ENCODE peak calls at places on chromosomes 13 and 19, in seven cellular contexts. Q is suprapubic skin, D is breast epithelium, J is GM23338, Z is spleen, S is transverse colon, R is HL-60. K is an unnamed sample. For H3K27me3, the result is how much of the 10 kb centered on the place peaks cover.

GRCh38 chr19:52270266-52270885 is 989 bp downstream of the ZNF766 start:
- DNase-seq in Q (peak), D (no peak), J (peak), Z (no peak), S (peak), R (peak), K (no peak)

GRCh38 chr19:18443831-18444230 is 5.9 kb upstream of the ISYNA1 start:
- DNase-seq in Q (no peak), D (no peak), J (no peak), Z (no peak), S (no peak), R (no peak), K (no peak)

GRCh38 chr19:47158879-47159509 is 28.4 kb downstream of the SAE1 start:
- DNase-seq in Q (no peak), D (no peak), J (no peak), Z (no peak), S (no peak), R (no peak), K (no peak)

GRCh38 chr19:33171916-33172359 is 22.2 kb upstream of the LRP3 start:
- DNase-seq in Q (no peak), D (no peak), J (no peak), Z (peak), S (no peak), R (no peak), K (no peak)

GRCh38 chr13:30396434-30397075 is 25.7 kb upstream of the UBE2L5 start:
- DNase-seq in Q (no peak), D (no peak), J (peak), Z (no peak), S (no peak), R (no peak), K (no peak)

GRCh38 chr13:74246398-74246975 is 112.3 kb upstream of the KLF12 start:
- DNase-seq in Q (no peak), D (no peak), J (no peak), Z (no peak), S (no peak), R (no peak), K (no peak)

GRCh38 chr19:7879102-7879770 is 5.0 kb upstream of the PRR36 start:
- DNase-seq in Q (no peak), D (no peak), J (no peak), Z (no peak), S (no peak), R (no peak), K (no peak)

GRCh38 chr13:102045713-102046112 is 356.1 kb downstream of the FGF14 start:
- DNase-seq in Q (no peak), D (no peak), J (peak), Z (no peak), S (no peak), R (no peak), K (no peak)

GRCh38 chr13:95251641-95252040 is 49.6 kb downstream of the ABCC4 start:
- DNase-seq in Q (no peak), D (no peak), J (no peak), Z (no peak), S (no peak), R (no peak), K (no peak)

GRCh38 chr13:88932950-88933349 is 1261.8 kb downstream of the SLITRK5 start:
- DNase-seq in Q (no peak), D (no peak), J (no peak), Z (no peak), S (no peak), R (no peak), K (no peak)

GRCh38 chr13:111516712-111517640 is 196.5 kb downstream of the TEX29 start:
- DNase-seq in Q (no peak), D (no peak), J (no peak), Z (peak), S (no peak), R (no peak), K (no peak)
- TF ChIP-seq POLR2AphosphoS5 in Q (no peak), D (no peak), J (no peak), Z (no peak), S (no peak), R (no peak), K (no peak)

GRCh38 chr13:112117258-112117954 is 50.5 kb downstream of the SOX1 start:
- DNase-seq in Q (no peak), D (no peak), J (no peak), Z (peak), S (no peak), R (no peak), K (no peak)
- H3K27me3 ChIP-seq in Q (half or more), D (half or more), J (under half), Z (half or more), S (under half), R (under half), K (under half)

DNA sequence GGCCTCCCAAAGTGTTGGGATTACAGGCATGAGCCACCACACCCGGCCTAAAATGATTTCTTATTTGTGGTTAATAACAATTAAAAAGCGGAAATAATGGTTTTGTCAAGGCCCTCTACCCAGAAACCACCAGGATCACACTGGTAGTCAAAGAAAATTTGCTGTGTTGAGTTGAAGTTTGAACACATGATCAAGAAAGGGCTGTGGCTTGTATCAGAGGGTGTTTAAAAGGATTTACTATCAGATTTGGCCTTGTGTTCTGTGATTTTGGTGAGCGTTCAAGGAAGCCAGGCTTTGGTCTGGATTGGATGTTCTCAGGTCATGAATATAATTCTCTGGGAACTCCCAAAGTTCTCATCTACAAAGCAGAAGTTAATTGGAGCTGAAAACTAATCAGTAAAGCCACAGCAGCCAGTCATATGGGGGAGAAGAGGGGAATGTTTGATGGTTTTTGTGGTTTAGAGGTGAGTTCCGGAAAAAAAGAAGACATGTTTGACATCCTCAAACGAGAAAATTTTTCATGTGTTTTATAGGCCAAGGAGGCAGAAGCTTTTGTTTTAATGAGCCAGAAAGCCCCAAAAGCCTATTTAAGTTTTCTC is 10.6 kb upstream of the ZNF556 start:
- DNase-seq in Q (no peak), D (no peak), J (no peak), Z (no peak), S (no peak), R (no peak), K (no peak)
- TF ChIP-seq POLR2AphosphoS5 in Q (no peak), D (no peak), J (no peak), Z (no peak), S (no peak), R (no peak), K (no peak)

DNA sequence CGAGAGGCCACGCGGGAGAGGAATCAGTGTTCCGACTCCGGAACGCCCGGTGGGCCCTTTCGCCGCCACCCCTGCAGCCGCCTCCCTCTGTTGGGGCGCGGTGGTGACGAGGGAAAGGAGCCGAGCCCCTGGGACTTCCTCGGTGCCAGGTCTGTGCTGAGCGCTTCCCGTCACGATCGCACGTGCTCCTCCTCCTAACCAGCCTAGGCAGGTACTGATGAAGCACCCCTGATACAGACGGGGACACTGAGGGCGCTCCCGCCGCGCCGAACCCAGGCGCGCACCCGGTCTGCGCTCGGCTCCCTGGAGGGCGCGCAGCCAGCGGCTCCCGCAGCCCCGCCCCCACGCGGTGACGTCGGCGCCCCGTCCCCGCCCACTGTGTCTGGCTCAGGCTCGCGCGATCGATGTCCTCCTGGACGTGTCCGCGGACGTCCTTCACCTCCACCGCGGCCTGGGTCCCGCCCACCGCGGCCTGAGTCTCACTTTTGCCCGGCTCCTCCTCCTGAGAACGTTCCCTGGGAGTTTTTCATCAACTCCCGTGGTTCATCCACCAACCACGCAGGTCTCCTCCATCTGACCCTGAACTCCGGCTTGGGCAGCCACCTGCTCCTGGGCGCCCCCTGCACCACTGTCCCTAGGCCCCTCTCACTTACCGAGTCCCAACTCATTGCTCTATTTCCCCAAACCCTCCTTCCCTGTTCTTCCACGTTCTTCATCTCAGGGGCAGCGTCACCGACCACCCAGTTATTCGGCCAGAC is 2.6 kb upstream of the KLK15 start:
- DNase-seq in Q (no peak), D (peak), J (peak), Z (peak), S (peak), R (peak), K (peak)
- H3K27me3 ChIP-seq in Q (half or more), D (under half), J (under half), Z (half or more), S (under half), R (under half), K (under half)

GRCh38 chr13:71609271-71609670 is 257.7 kb downstream of the DACH1 start:
- DNase-seq in Q (no peak), D (no peak), J (no peak), Z (no peak), S (no peak), R (no peak), K (no peak)
- TF ChIP-seq POLR2AphosphoS5 in Q (no peak), D (no peak), J (no peak), Z (no peak), S (no peak), R (no peak), K (no peak)

GRCh38 chr19:12828494-12828893 is 5.9 kb downstream of the RTBDN start:
- DNase-seq in Q (no peak), D (no peak), J (peak), Z (no peak), S (peak), R (no peak), K (no peak)
- H3K27me3 ChIP-seq in Q (half or more), D (half or more), J (under half), Z (half or more), S (half or more), R (under half), K (under half)

DNA sequence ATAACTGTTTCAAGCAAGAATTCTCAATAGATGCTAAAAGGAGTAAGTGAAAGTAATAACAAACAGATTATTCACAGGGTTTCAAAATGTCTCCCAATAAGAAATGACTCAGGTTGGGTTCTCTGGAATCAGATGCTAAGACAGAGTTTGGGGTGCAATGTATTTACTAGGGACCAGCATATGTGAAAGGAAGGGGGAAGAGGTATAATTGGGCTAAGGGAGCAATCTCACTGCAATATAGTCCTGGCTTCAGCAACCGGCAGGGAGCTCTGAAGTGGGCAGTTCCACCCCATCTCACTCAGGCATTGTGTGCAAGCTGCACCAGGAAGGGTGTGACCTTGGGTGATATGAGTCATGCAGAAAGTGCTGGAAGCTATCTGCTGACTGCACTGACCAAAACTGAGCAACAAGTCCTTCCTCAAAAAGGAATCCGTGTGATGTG is 23.4 kb downstream of the ZDHHC20 start:
- DNase-seq in Q (peak), D (no peak), J (no peak), Z (peak), S (peak), R (peak), K (peak)
- TF ChIP-seq POLR2AphosphoS5 in Q (no peak), D (peak), J (no peak), Z (peak), S (no peak), R (no peak), K (peak)

DNA sequence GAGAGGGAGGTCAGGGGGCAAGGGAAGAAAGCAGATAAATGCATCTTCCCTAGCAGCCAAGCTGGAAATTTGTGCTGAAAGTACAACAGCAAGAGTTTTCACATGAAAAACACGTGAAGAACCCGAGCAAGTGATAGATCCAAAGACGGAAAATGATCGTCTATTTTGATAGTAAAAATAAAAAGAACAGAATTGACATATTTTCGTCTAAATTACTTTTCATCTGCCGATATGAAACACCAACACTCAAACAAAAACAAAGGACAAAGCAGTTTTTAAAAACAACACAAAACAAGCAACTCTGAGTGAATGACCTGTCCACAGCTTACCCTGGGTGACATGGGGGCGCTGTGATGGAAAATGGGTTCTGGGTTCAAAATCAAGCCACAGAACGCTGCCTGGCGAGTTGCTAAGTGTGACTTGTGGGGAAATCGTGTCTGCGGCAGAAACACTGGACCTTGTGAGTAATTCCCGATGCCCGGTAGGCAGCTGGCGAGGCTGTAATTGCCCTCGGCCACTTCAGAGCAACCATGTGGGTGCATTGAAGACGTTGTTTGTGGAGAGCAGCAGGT is 7.3 kb downstream of the SOX1 start:
- DNase-seq in Q (no peak), D (no peak), J (no peak), Z (no peak), S (no peak), R (no peak), K (no peak)
- H3K27me3 ChIP-seq in Q (half or more), D (half or more), J (half or more), Z (half or more), S (half or more), R (half or more), K (half or more)

GRCh38 chr13:48749699-48750473 is 96.2 kb downstream of the CYSLTR2 start:
- DNase-seq in Q (peak), D (no peak), J (peak), Z (no peak), S (peak), R (no peak), K (no peak)
- TF ChIP-seq POLR2AphosphoS5 in Q (no peak), D (peak), J (no peak), Z (no peak), S (peak), R (no peak), K (no peak)

GRCh38 chr13:45046445-45046844 is 57.1 kb downstream of the GPALPP1 start:
- DNase-seq in Q (no peak), D (no peak), J (peak), Z (no peak), S (no peak), R (no peak), K (no peak)

GRCh38 chr13:45048890-45049407 is 59.6 kb downstream of the GPALPP1 start:
- DNase-seq in Q (no peak), D (no peak), J (no peak), Z (no peak), S (no peak), R (no peak), K (no peak)

GRCh38 chr13:45051315-45051714 is 62.0 kb downstream of the GPALPP1 start:
- DNase-seq in Q (no peak), D (no peak), J (no peak), Z (no peak), S (no peak), R (peak), K (no peak)

GRCh38 chr13:45047394-45048328 is 58.3 kb downstream of the GPALPP1 start:
- DNase-seq in Q (peak), D (peak), J (peak), Z (peak), S (peak), R (peak), K (peak)

GRCh38 chr13:45049478-45049877 is 60.1 kb downstream of the GPALPP1 start:
- DNase-seq in Q (no peak), D (no peak), J (no peak), Z (no peak), S (no peak), R (no peak), K (no peak)
- H3K27me3 ChIP-seq in Q (under half), D (under half), J (under half), Z (under half), S (under half), R (under half), K (under half)